ENCODE peak calls at places on chromosome 13, in seven cellular contexts. One of them, this sample, is unnamed.

GRCh38 chr13:23021921-23022320 is 158.9 kb upstream of the SGCG start:
- DNase-seq in thoracic aorta: no peak
- DNase-seq in ovary: no peak
- DNase-seq in CD8-positive, alpha-beta memory T cell: no peak
- DNase-seq in fibroblast of the aortic adventitia: no peak
- DNase-seq in GM12878: no peak
- DNase-seq in PC-3: no peak
- DNase-seq in this sample: no peak

GRCh38 chr13:46575843-46576242 is 22.9 kb downstream of the LRCH1 start:
- DNase-seq in thoracic aorta: no peak
- DNase-seq in ovary: no peak
- DNase-seq in CD8-positive, alpha-beta memory T cell: no peak
- DNase-seq in fibroblast of the aortic adventitia: peak; percentile 96
- DNase-seq in GM12878: no peak
- DNase-seq in PC-3: peak; percentile 53
- DNase-seq in this sample: peak; percentile 74

GRCh38 chr13:24670174-24670573 is 10.0 kb upstream of the ATP12A start:
- DNase-seq in thoracic aorta: no peak
- DNase-seq in ovary: no peak
- DNase-seq in CD8-positive, alpha-beta memory T cell: no peak
- DNase-seq in fibroblast of the aortic adventitia: no peak
- DNase-seq in GM12878: no peak
- DNase-seq in PC-3: no peak
- DNase-seq in this sample: no peak

GRCh38 chr13:95677564-95678386 is 836 bp downstream of the DNAJC3 start:
- DNase-seq in thoracic aorta: no peak
- DNase-seq in ovary: no peak
- DNase-seq in CD8-positive, alpha-beta memory T cell: no peak
- DNase-seq in fibroblast of the aortic adventitia: peak; percentile 45
- DNase-seq in GM12878: no peak
- DNase-seq in PC-3: peak; percentile 21
- DNase-seq in this sample: peak; percentile 32

GRCh38 chr13:80011448-80012212 is 329.3 kb downstream of the SPRY2 start:
- DNase-seq in thoracic aorta: no peak
- DNase-seq in ovary: no peak
- DNase-seq in CD8-positive, alpha-beta memory T cell: no peak
- DNase-seq in fibroblast of the aortic adventitia: peak; percentile 55
- DNase-seq in GM12878: no peak
- DNase-seq in PC-3: no peak
- DNase-seq in this sample: no peak

GRCh38 chr13:70895599-70895998 is 787.3 kb upstream of the KLHL1 start:
- DNase-seq in thoracic aorta: no peak
- DNase-seq in ovary: no peak
- DNase-seq in CD8-positive, alpha-beta memory T cell: no peak
- DNase-seq in fibroblast of the aortic adventitia: no peak
- DNase-seq in GM12878: no peak
- DNase-seq in PC-3: no peak
- DNase-seq in this sample: no peak

GRCh38 chr13:100515410-100515800 is 73.2 kb downstream of the GGACT start:
- DNase-seq in thoracic aorta: no peak
- DNase-seq in ovary: no peak
- DNase-seq in CD8-positive, alpha-beta memory T cell: no peak
- DNase-seq in fibroblast of the aortic adventitia: no peak
- DNase-seq in GM12878: no peak
- DNase-seq in PC-3: no peak
- DNase-seq in this sample: no peak

GRCh38 chr13:41900918-41901317 is 60.0 kb downstream of the VWA8 start:
- DNase-seq in thoracic aorta: no peak
- DNase-seq in ovary: no peak
- DNase-seq in CD8-positive, alpha-beta memory T cell: no peak
- DNase-seq in fibroblast of the aortic adventitia: no peak
- DNase-seq in GM12878: no peak
- DNase-seq in PC-3: peak; percentile 4
- DNase-seq in this sample: peak; percentile 33

GRCh38 chr13:70380809-70381208 is 272.6 kb upstream of the KLHL1 start:
- DNase-seq in thoracic aorta: no peak
- DNase-seq in ovary: no peak
- DNase-seq in CD8-positive, alpha-beta memory T cell: no peak
- DNase-seq in fibroblast of the aortic adventitia: no peak
- DNase-seq in GM12878: no peak
- DNase-seq in PC-3: no peak
- DNase-seq in this sample: no peak

GRCh38 chr13:101309014-101309619 is 107.2 kb downstream of the NALCN start:
- DNase-seq in thoracic aorta: no peak
- DNase-seq in ovary: no peak
- DNase-seq in CD8-positive, alpha-beta memory T cell: no peak
- DNase-seq in fibroblast of the aortic adventitia: peak; percentile 97
- DNase-seq in GM12878: no peak
- DNase-seq in PC-3: peak; percentile 33
- DNase-seq in this sample: peak; percentile 16

GRCh38 chr13:66958611-66959010 is 271.5 kb downstream of the PCDH9 start:
- DNase-seq in thoracic aorta: no peak
- DNase-seq in ovary: no peak
- DNase-seq in CD8-positive, alpha-beta memory T cell: no peak
- DNase-seq in fibroblast of the aortic adventitia: no peak
- DNase-seq in GM12878: no peak
- DNase-seq in PC-3: no peak
- DNase-seq in this sample: no peak

GRCh38 chr13:30301827-30302226 is 5.5 kb downstream of the KATNAL1 start:
- DNase-seq in thoracic aorta: no peak
- DNase-seq in ovary: no peak
- DNase-seq in CD8-positive, alpha-beta memory T cell: no peak
- DNase-seq in fibroblast of the aortic adventitia: no peak
- DNase-seq in GM12878: no peak
- DNase-seq in PC-3: no peak
- DNase-seq in this sample: no peak

GRCh38 chr13:83221256-83221655 is 661.0 kb downstream of the SLITRK1 start:
- DNase-seq in thoracic aorta: no peak
- DNase-seq in ovary: no peak
- DNase-seq in CD8-positive, alpha-beta memory T cell: no peak
- DNase-seq in fibroblast of the aortic adventitia: peak; percentile 45
- DNase-seq in GM12878: no peak
- DNase-seq in PC-3: peak; percentile 41
- DNase-seq in this sample: peak; percentile 56

GRCh38 chr13:60019119-60019993 is 144.4 kb downstream of the DIAPH3 start:
- DNase-seq in thoracic aorta: no peak
- DNase-seq in ovary: no peak
- DNase-seq in CD8-positive, alpha-beta memory T cell: no peak
- DNase-seq in fibroblast of the aortic adventitia: peak; percentile 55
- DNase-seq in GM12878: peak; percentile 17
- DNase-seq in PC-3: no peak
- DNase-seq in this sample: peak; percentile 75

GRCh38 chr13:109816979-109817275 is 30.5 kb upstream of the IRS2 start:
- DNase-seq in thoracic aorta: no peak
- DNase-seq in ovary: no peak
- DNase-seq in CD8-positive, alpha-beta memory T cell: no peak
- DNase-seq in fibroblast of the aortic adventitia: peak; percentile 9
- DNase-seq in GM12878: no peak
- DNase-seq in PC-3: peak; percentile 69
- DNase-seq in this sample: no peak

GRCh38 chr13:114118086-114118762 is 14.2 kb downstream of the RASA3 start:
- DNase-seq in thoracic aorta: no peak
- DNase-seq in ovary: no peak
- DNase-seq in CD8-positive, alpha-beta memory T cell: no peak
- DNase-seq in fibroblast of the aortic adventitia: no peak
- DNase-seq in GM12878: no peak
- DNase-seq in PC-3: no peak
- DNase-seq in this sample: no peak

GRCh38 chr13:41139296-41139966 is 6.8 kb upstream of the KBTBD6 start:
- DNase-seq in thoracic aorta: no peak
- DNase-seq in ovary: no peak
- DNase-seq in CD8-positive, alpha-beta memory T cell: no peak
- DNase-seq in fibroblast of the aortic adventitia: no peak
- DNase-seq in GM12878: no peak
- DNase-seq in PC-3: peak; percentile 62
- DNase-seq in this sample: peak; percentile 45

GRCh38 chr13:95115525-95115924 is 185.7 kb downstream of the ABCC4 start:
- DNase-seq in thoracic aorta: no peak
- DNase-seq in ovary: no peak
- DNase-seq in CD8-positive, alpha-beta memory T cell: no peak
- DNase-seq in fibroblast of the aortic adventitia: no peak
- DNase-seq in GM12878: no peak
- DNase-seq in PC-3: peak; percentile 93
- DNase-seq in this sample: peak; percentile 98

GRCh38 chr13:29922281-29922821 is 71.9 kb upstream of the UBL3 start:
- DNase-seq in thoracic aorta: no peak
- DNase-seq in ovary: no peak
- DNase-seq in CD8-positive, alpha-beta memory T cell: no peak
- DNase-seq in fibroblast of the aortic adventitia: peak; percentile 69
- DNase-seq in GM12878: no peak
- DNase-seq in PC-3: peak; percentile 66
- DNase-seq in this sample: peak; percentile 60

GRCh38 chr13:77544365-77544764 is 8.9 kb downstream of the SCEL start:
- DNase-seq in thoracic aorta: no peak
- DNase-seq in ovary: peak; percentile 24
- DNase-seq in CD8-positive, alpha-beta memory T cell: no peak
- DNase-seq in fibroblast of the aortic adventitia: peak; percentile 72
- DNase-seq in GM12878: no peak
- DNase-seq in PC-3: peak; percentile 66
- DNase-seq in this sample: peak; percentile 36

GRCh38 chr13:34542321-34542720 is 399.7 kb upstream of the NBEA start:
- DNase-seq in thoracic aorta: no peak
- DNase-seq in ovary: no peak
- DNase-seq in CD8-positive, alpha-beta memory T cell: no peak
- DNase-seq in fibroblast of the aortic adventitia: no peak
- DNase-seq in GM12878: no peak
- DNase-seq in PC-3: no peak
- DNase-seq in this sample: peak; percentile 47

GRCh38 chr13:31807090-31807541 is 67.8 kb downstream of the RXFP2 start:
- DNase-seq in thoracic aorta: no peak
- DNase-seq in ovary: no peak
- DNase-seq in CD8-positive, alpha-beta memory T cell: peak; percentile 2
- DNase-seq in fibroblast of the aortic adventitia: no peak
- DNase-seq in GM12878: no peak
- DNase-seq in PC-3: no peak
- DNase-seq in this sample: peak; percentile 24

GRCh38 chr13:21326155-21327030 is 132.7 kb downstream of the ZDHHC20 start:
- DNase-seq in thoracic aorta: no peak
- DNase-seq in ovary: peak; percentile 30
- DNase-seq in CD8-positive, alpha-beta memory T cell: no peak
- DNase-seq in fibroblast of the aortic adventitia: peak; percentile 48
- DNase-seq in GM12878: no peak
- DNase-seq in PC-3: no peak
- DNase-seq in this sample: peak; percentile 65

GRCh38 chr13:99382428-99383133 is 75.4 kb upstream of the GPR183 start:
- DNase-seq in thoracic aorta: no peak
- DNase-seq in ovary: no peak
- DNase-seq in CD8-positive, alpha-beta memory T cell: peak; percentile 26
- DNase-seq in fibroblast of the aortic adventitia: no peak
- DNase-seq in GM12878: no peak
- DNase-seq in PC-3: no peak
- DNase-seq in this sample: peak; percentile 45

GRCh38 chr13:92354583-92354982 is 872.0 kb upstream of the GPC6 start:
- DNase-seq in thoracic aorta: no peak
- DNase-seq in ovary: no peak
- DNase-seq in CD8-positive, alpha-beta memory T cell: no peak
- DNase-seq in fibroblast of the aortic adventitia: no peak
- DNase-seq in GM12878: no peak
- DNase-seq in PC-3: no peak
- DNase-seq in this sample: no peak

GRCh38 chr13:74168263-74168675 is 34.1 kb upstream of the KLF12 start:
- DNase-seq in thoracic aorta: no peak
- DNase-seq in ovary: no peak
- DNase-seq in CD8-positive, alpha-beta memory T cell: no peak
- DNase-seq in fibroblast of the aortic adventitia: no peak
- DNase-seq in GM12878: no peak
- DNase-seq in PC-3: no peak
- DNase-seq in this sample: no peak

GRCh38 chr13:41631296-41631965 is 174.1 kb downstream of the RGCC start:
- DNase-seq in thoracic aorta: no peak
- DNase-seq in ovary: no peak
- DNase-seq in CD8-positive, alpha-beta memory T cell: no peak
- DNase-seq in fibroblast of the aortic adventitia: no peak
- DNase-seq in GM12878: no peak
- DNase-seq in PC-3: no peak
- DNase-seq in this sample: no peak

GRCh38 chr13:91346848-91347211 is 657 bp upstream of the MIR17HG start:
- DNase-seq in thoracic aorta: no peak
- DNase-seq in ovary: peak; percentile 8
- DNase-seq in CD8-positive, alpha-beta memory T cell: peak; percentile 10
- DNase-seq in fibroblast of the aortic adventitia: no peak
- DNase-seq in GM12878: peak; percentile 25
- DNase-seq in PC-3: peak; percentile 13
- DNase-seq in this sample: peak; percentile 21

GRCh38 chr13:62837895-62838294 is 1422.2 kb upstream of the PCDH20 start:
- DNase-seq in thoracic aorta: no peak
- DNase-seq in ovary: no peak
- DNase-seq in CD8-positive, alpha-beta memory T cell: no peak
- DNase-seq in fibroblast of the aortic adventitia: peak; percentile 0
- DNase-seq in GM12878: no peak
- DNase-seq in PC-3: peak; percentile 68
- DNase-seq in this sample: peak; percentile 14

DNA sequence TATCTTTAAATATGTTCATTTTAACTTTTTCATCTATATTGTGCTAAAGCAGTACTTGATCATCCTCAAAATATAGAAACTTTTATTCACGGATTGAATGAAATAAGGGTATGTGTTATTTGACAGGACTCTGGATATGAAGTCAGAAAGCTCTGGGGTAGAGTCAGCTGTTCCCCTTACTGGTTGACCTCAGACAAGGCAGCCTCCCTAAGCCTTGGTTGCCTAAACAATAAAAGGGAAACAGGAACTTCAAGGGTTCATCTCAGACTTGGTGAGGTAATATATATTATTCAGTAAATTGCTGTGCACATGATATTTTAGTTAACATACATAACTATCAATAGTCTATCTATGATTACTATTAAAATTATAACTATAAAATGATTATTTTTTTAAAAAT is 13.6 kb downstream of the POLR1D start:
- DNase-seq in thoracic aorta: no peak
- DNase-seq in ovary: no peak
- DNase-seq in CD8-positive, alpha-beta memory T cell: no peak
- DNase-seq in fibroblast of the aortic adventitia: no peak
- DNase-seq in GM12878: no peak
- DNase-seq in PC-3: no peak
- DNase-seq in this sample: peak; percentile 38
- H3K4me3 ChIP-seq in thoracic aorta: no peak overlapping the region
- H3K4me3 ChIP-seq in ovary: no peak overlapping the region
- H3K4me3 ChIP-seq in CD8-positive, alpha-beta memory T cell: no peak overlapping the region
- H3K4me3 ChIP-seq in fibroblast of the aortic adventitia: no peak overlapping the region
- H3K4me3 ChIP-seq in GM12878: no peak overlapping the region
- H3K4me3 ChIP-seq in PC-3: no peak overlapping the region
- H3K4me3 ChIP-seq in this sample: no peak overlapping the region

GRCh38 chr13:39599842-39600241 is 3.2 kb downstream of the LHFPL6 start:
- DNase-seq in thoracic aorta: no peak
- DNase-seq in ovary: no peak
- DNase-seq in CD8-positive, alpha-beta memory T cell: no peak
- DNase-seq in fibroblast of the aortic adventitia: peak; percentile 77
- DNase-seq in GM12878: no peak
- DNase-seq in PC-3: no peak
- DNase-seq in this sample: no peak
- H3K4me3 ChIP-seq in thoracic aorta: peak overlapping the region; percentile 82
- H3K4me3 ChIP-seq in ovary: peak overlapping the region; percentile 19
- H3K4me3 ChIP-seq in CD8-positive, alpha-beta memory T cell: no peak overlapping the region
- H3K4me3 ChIP-seq in fibroblast of the aortic adventitia: peak overlapping the region; percentile 90
- H3K4me3 ChIP-seq in GM12878: no peak overlapping the region
- H3K4me3 ChIP-seq in PC-3: no peak overlapping the region
- H3K4me3 ChIP-seq in this sample: no peak overlapping the region

GRCh38 chr13:43751624-43752023 is 35.1 kb downstream of the ENOX1 start:
- DNase-seq in thoracic aorta: no peak
- DNase-seq in ovary: no peak
- DNase-seq in CD8-positive, alpha-beta memory T cell: no peak
- DNase-seq in fibroblast of the aortic adventitia: peak; percentile 31
- DNase-seq in GM12878: no peak
- DNase-seq in PC-3: no peak
- DNase-seq in this sample: peak; percentile 61
- H3K4me3 ChIP-seq in thoracic aorta: no peak overlapping the region
- H3K4me3 ChIP-seq in ovary: no peak overlapping the region
- H3K4me3 ChIP-seq in CD8-positive, alpha-beta memory T cell: no peak overlapping the region
- H3K4me3 ChIP-seq in fibroblast of the aortic adventitia: no peak overlapping the region
- H3K4me3 ChIP-seq in GM12878: no peak overlapping the region
- H3K4me3 ChIP-seq in PC-3: no peak overlapping the region
- H3K4me3 ChIP-seq in this sample: no peak overlapping the region

GRCh38 chr13:27976362-27977177 is 7.5 kb upstream of the CDX2 start:
- DNase-seq in thoracic aorta: no peak
- DNase-seq in ovary: no peak
- DNase-seq in CD8-positive, alpha-beta memory T cell: no peak
- DNase-seq in fibroblast of the aortic adventitia: no peak
- DNase-seq in GM12878: no peak
- DNase-seq in PC-3: no peak
- DNase-seq in this sample: no peak
- H3K4me3 ChIP-seq in thoracic aorta: no peak overlapping the region
- H3K4me3 ChIP-seq in ovary: no peak overlapping the region
- H3K4me3 ChIP-seq in CD8-positive, alpha-beta memory T cell: no peak overlapping the region
- H3K4me3 ChIP-seq in fibroblast of the aortic adventitia: no peak overlapping the region
- H3K4me3 ChIP-seq in GM12878: no peak overlapping the region
- H3K4me3 ChIP-seq in PC-3: no peak overlapping the region
- H3K4me3 ChIP-seq in this sample: no peak overlapping the region